ENCODE peak calls at places on chromosome 5, in five cellular contexts. L is mucosa of descending colon, U is dorsolateral prefrontal cortex, H is fibroblast of mammary gland, Y is nephron progenitor cell. M is an unnamed sample.

GRCh38 chr5:64811050-64811640 is 42.4 kb downstream of the CWC27 start:
- DNase-seq in L (no peak), U (no peak), H (peak), Y (peak), M (no peak)

GRCh38 chr5:2696156-2696807 is 55.2 kb downstream of the IRX2 start:
- DNase-seq in L (no peak), U (no peak), H (no peak), Y (no peak), M (no peak)

GRCh38 chr5:133738271-133738670 is 125.9 kb upstream of the FSTL4 start:
- DNase-seq in L (no peak), U (no peak), H (no peak), Y (no peak), M (no peak)

GRCh38 chr5:108472237-108472636 is 90.3 kb upstream of the FBXL17 start:
- DNase-seq in L (no peak), U (no peak), H (no peak), Y (no peak), M (no peak)

GRCh38 chr5:131164161-131164930 is 710 bp downstream of the HINT1 start:
- DNase-seq in L (peak), U (peak), H (peak), Y (peak), M (peak)

GRCh38 chr5:138508958-138509357 is 34.1 kb downstream of the ETF1 start:
- DNase-seq in L (no peak), U (no peak), H (no peak), Y (no peak), M (no peak)

GRCh38 chr5:143536364-143536763 is 132.9 kb upstream of the NR3C1 start:
- DNase-seq in L (no peak), U (no peak), H (peak), Y (no peak), M (no peak)

GRCh38 chr5:101678494-101679193 is 617.4 kb downstream of the SLCO4C1 start:
- DNase-seq in L (peak), U (peak), H (peak), Y (peak), M (peak)

GRCh38 chr5:179422213-179422839 is 77.1 kb upstream of the ADAMTS2 start:
- DNase-seq in L (no peak), U (no peak), H (peak), Y (no peak), M (no peak)

GRCh38 chr5:56323505-56323904 is 90.4 kb upstream of the ANKRD55 start:
- DNase-seq in L (no peak), U (no peak), H (peak), Y (no peak), M (no peak)

GRCh38 chr5:116559673-116560164 is 14.9 kb downstream of the SEMA6A start:
- DNase-seq in L (no peak), U (no peak), H (no peak), Y (no peak), M (no peak)

GRCh38 chr5:132962429-132962928 is 955 bp downstream of the AFF4 start:
- DNase-seq in L (no peak), U (no peak), H (peak), Y (peak), M (peak)

GRCh38 chr5:1009359-1010180 is 968 bp downstream of the NKD2 start:
- DNase-seq in L (peak), U (peak), H (no peak), Y (peak), M (no peak)

GRCh38 chr5:97182571-97183099 is 412 bp downstream of the RIOK2 start:
- DNase-seq in L (no peak), U (no peak), H (peak), Y (no peak), M (no peak)

GRCh38 chr5:179792612-179793469 is 945 bp upstream of the LTC4S start:
- DNase-seq in L (peak), U (no peak), H (no peak), Y (no peak), M (no peak)

GRCh38 chr5:2334686-2335085 is 416.8 kb downstream of the IRX2 start:
- DNase-seq in L (no peak), U (no peak), H (no peak), Y (peak), M (no peak)

GRCh38 chr5:9869616-9870288 is 239.6 kb upstream of the TAS2R1 start:
- DNase-seq in L (no peak), U (no peak), H (peak), Y (no peak), M (no peak)

GRCh38 chr5:151345808-151346478 is 1.4 kb downstream of the SLC36A2 start:
- DNase-seq in L (no peak), U (no peak), H (peak), Y (no peak), M (no peak)

GRCh38 chr5:16881253-16881652 is 54.8 kb downstream of the MYO10 start:
- DNase-seq in L (no peak), U (no peak), H (no peak), Y (no peak), M (no peak)

GRCh38 chr5:155883966-155884555 is 442.9 kb upstream of the SGCD start:
- DNase-seq in L (no peak), U (no peak), H (no peak), Y (peak), M (no peak)

GRCh38 chr5:179343902-179344300 is 1.4 kb downstream of the ADAMTS2 start:
- DNase-seq in L (no peak), U (no peak), H (peak), Y (peak), M (peak)

GRCh38 chr5:179272326-179273073 is 72.8 kb downstream of the ADAMTS2 start:
- DNase-seq in L (peak), U (no peak), H (no peak), Y (no peak), M (no peak)

GRCh38 chr5:33688041-33688980 is 203.5 kb downstream of the ADAMTS12 start:
- DNase-seq in L (no peak), U (no peak), H (peak), Y (no peak), M (no peak)

GRCh38 chr5:51382759-51383493 is at the start of gene ISL1:
- DNase-seq in L (peak), U (peak), H (peak), Y (peak), M (peak)

DNA sequence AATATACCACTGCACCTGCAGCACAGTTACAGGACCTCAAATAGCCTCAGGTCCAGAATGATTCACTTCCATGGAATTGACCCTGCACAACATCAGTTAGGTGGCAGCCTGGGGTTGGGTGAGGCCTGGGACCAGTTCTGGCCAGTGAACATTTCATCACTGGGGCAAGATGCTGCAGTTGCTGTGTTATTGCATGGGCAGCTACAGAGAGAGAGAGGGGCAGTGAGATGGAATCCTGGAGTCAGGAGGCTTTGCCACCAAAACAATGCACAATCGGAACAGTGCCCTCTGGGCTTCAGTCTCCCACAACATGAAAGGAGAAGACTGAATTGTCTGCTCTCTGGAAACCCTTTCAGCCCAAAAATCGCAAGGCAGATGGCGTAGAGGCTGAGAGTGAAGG is 51.8 kb downstream of the SH3TC2 start:
- DNase-seq in L (no peak), U (no peak), H (no peak), Y (no peak), M (no peak)
- TF ChIP-seq CTCF in L (no peak), U (peak), H (no peak), Y (no peak), M (no peak)

GRCh38 chr5:122699226-122699625 is 75.7 kb upstream of the SNX2 start:
- DNase-seq in L (no peak), U (no peak), H (peak), Y (no peak), M (no peak)
- TF ChIP-seq CTCF in L (no peak), U (no peak), H (no peak), Y (no peak), M (no peak)

GRCh38 chr5:72064801-72065570 is 42.3 kb upstream of the MAP1B start:
- DNase-seq in L (no peak), U (no peak), H (no peak), Y (no peak), M (no peak)

GRCh38 chr5:72066658-72067057 is 40.6 kb upstream of the MAP1B start:
- DNase-seq in L (no peak), U (no peak), H (peak), Y (no peak), M (no peak)

GRCh38 chr5:72070519-72070918 is 36.8 kb upstream of the MAP1B start:
- DNase-seq in L (no peak), U (no peak), H (no peak), Y (no peak), M (no peak)

GRCh38 chr5:72065751-72066255 is 41.5 kb upstream of the MAP1B start:
- DNase-seq in L (no peak), U (no peak), H (no peak), Y (peak), M (peak)

DNA sequence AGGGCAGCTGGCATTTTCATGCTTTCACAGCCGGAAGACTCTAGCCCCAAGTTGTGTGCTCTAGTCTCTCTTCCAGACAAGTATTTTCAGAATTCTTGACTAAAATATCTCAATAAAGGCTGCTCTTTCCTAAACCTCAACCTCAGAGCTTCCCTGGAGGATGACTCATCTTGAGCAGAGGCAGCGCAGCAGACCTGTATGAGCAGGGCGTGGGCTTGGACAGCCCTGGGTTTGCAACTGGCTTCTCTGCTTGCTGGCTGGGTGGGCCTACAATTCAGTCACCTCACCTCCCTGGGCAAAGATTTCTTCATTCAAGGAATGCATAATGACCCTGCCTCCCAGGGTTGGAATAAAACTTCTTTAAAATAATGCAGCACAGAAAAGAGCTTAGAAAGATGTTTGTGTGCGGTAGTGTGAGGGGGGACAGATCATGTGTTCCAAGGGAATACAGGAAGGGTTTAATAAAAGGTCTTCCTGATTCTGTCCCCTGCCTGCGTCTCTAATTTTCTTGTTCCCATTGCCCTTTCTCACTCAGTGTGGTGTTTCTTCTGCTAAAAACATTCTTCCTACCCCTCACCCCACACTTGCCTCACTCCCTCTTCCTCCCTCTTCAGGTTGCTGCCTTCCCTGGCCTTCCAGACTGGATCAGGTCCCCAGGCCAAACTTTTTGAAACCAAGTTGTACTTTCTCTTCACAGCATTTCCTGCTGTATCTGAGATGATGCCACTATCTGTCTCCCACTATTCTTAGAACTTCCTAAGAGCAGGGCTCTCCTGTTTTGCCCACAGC is 39.4 kb upstream of the MAP1B start:
- DNase-seq in L (no peak), U (no peak), H (peak), Y (no peak), M (no peak)
- TF ChIP-seq CTCF in L (no peak), U (no peak), H (no peak), Y (no peak), M (no peak)

DNA sequence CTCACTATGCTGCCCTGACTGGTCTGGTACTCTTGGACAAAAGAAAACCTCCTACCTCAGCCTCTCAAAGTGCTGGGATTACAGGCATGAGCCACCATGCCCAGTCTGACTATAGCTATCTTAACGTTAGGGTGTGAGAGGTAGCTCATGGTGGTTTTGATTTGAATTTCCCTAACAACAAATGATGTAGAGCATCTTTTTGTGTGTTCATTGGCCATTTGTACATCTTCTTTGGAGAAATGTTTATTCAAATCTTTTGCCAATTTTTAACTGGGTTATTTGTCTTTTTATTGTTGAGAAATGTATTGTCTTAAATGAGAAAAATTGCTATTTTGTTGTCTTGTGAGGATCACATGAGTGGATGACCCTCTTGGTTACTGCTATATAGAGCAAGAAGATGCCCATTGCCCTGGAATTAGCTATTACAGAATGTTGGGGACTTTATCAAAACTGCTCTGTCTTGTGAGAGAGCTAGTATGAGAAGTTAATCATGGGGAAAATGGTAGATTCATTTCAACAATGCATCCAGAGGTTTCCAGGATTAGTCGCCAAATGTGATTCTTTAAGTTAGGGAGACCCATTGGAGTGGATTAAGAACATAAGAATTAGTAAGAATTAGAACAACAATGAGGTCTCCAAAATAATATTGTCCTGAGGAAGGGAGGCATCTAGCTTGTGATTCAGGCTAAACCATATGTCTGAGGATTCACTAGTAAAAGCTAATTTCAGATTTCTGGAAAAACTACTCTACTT is 124.3 kb upstream of the MOCS2 start:
- DNase-seq in L (no peak), U (no peak), H (no peak), Y (no peak), M (no peak)
- TF ChIP-seq CTCF in L (no peak), U (no peak), H (no peak), Y (no peak), M (no peak)

GRCh38 chr5:87906962-87907361 is 361.7 kb downstream of the TMEM161B start:
- DNase-seq in L (no peak), U (no peak), H (no peak), Y (no peak), M (no peak)

GRCh38 chr5:87912419-87912818 is 356.2 kb downstream of the TMEM161B start:
- DNase-seq in L (no peak), U (no peak), H (no peak), Y (no peak), M (no peak)

GRCh38 chr5:87909382-87909781 is 359.3 kb downstream of the TMEM161B start:
- DNase-seq in L (no peak), U (no peak), H (no peak), Y (no peak), M (no peak)
- TF ChIP-seq CTCF in L (no peak), U (no peak), H (no peak), Y (no peak), M (no peak)

GRCh38 chr5:163503106-163504090 is 2.0 kb upstream of the MAT2B start:
- DNase-seq in L (peak), U (peak), H (peak), Y (peak), M (peak)
- TF ChIP-seq CTCF in L (no peak), U (no peak), H (peak), Y (no peak), M (no peak)

DNA sequence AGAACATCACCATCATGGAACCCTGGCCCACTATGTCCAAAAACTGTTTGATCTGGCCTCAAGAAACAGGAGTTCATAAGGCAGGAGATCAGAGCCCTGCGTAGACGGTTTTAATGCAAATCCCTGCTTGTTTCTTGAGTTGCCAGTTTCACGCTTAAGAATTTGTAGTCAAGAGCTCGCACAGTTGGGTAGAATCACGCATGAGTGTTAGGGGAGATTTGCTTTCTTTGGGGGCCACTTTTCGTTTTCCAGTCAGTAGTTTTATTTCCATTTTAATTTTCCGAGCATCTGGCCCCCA is 6.7 kb upstream of the C5orf58 start:
- DNase-seq in L (no peak), U (no peak), H (no peak), Y (no peak), M (no peak)
- TF ChIP-seq CTCF in L (no peak), U (no peak), H (no peak), Y (no peak), M (no peak)

GRCh38 chr5:168706655-168707069 is 127.5 kb upstream of the PANK3 start:
- DNase-seq in L (no peak), U (peak), H (peak), Y (peak), M (peak)
- TF ChIP-seq CTCF in L (no peak), U (peak), H (peak), Y (peak), M (peak)